ENCODE peak calls at places on chromosomes 4 and X, in five cellular contexts. One of them, this sample, is unnamed.
A peak's percentile ranks its signal among the peaks of the same experiment; 100 is the strongest.

GRCh38 chrX:107503996-107504395 is 54.5 kb downstream of the FRMPD3 start:
- DNase-seq in H1: no peak
- DNase-seq in HepG2: no peak
- DNase-seq in GM12878: no peak
- DNase-seq in WTC11: no peak
- DNase-seq in this sample: no peak

GRCh38 chr4:76589872-76590846 is 155.1 kb downstream of the SHROOM3 start:
- DNase-seq in WTC11: peak; percentile 88
- DNase-seq in GM12878: no peak
- DNase-seq in H1: peak; percentile 85
- DNase-seq in HepG2: peak; percentile 52
- DNase-seq in this sample: no peak

GRCh38 chrX:39619182-39620009 is 478.4 kb downstream of the BCOR start:
- DNase-seq in H1: no peak
- DNase-seq in GM12878: no peak
- DNase-seq in WTC11: no peak
- DNase-seq in HepG2: no peak
- DNase-seq in this sample: peak; percentile 64

GRCh38 chr4:125440814-125441213 is 126.1 kb downstream of the FAT4 start:
- DNase-seq in WTC11: no peak
- DNase-seq in H1: no peak
- DNase-seq in HepG2: no peak
- DNase-seq in GM12878: no peak
- DNase-seq in this sample: no peak

GRCh38 chrX:67953658-67954057 is 409.8 kb downstream of the AR start:
- DNase-seq in WTC11: no peak
- DNase-seq in H1: no peak
- DNase-seq in HepG2: no peak
- DNase-seq in GM12878: no peak
- DNase-seq in this sample: no peak

GRCh38 chrX:87900320-87900908 is 382.8 kb downstream of the KLHL4 start:
- DNase-seq in H1: no peak
- DNase-seq in GM12878: peak; percentile 50
- DNase-seq in WTC11: no peak
- DNase-seq in HepG2: no peak
- DNase-seq in this sample: no peak

GRCh38 chrX:10828640-10829039 is 208.3 kb upstream of the MID1 start:
- DNase-seq in WTC11: no peak
- DNase-seq in H1: no peak
- DNase-seq in GM12878: no peak
- DNase-seq in HepG2: no peak
- DNase-seq in this sample: no peak

GRCh38 chr4:124943938-124944337 is 231.4 kb upstream of the ANKRD50 start:
- DNase-seq in GM12878: no peak
- DNase-seq in H1: peak; percentile 2
- DNase-seq in HepG2: no peak
- DNase-seq in WTC11: no peak
- DNase-seq in this sample: no peak

GRCh38 chr4:128388352-128388630 is 100.7 kb upstream of the PGRMC2 start:
- DNase-seq in GM12878: no peak
- DNase-seq in WTC11: no peak
- DNase-seq in H1: no peak
- DNase-seq in HepG2: no peak
- DNase-seq in this sample: no peak

GRCh38 chr4:19381068-19381467 is 870.6 kb upstream of the SLIT2 start:
- DNase-seq in HepG2: no peak
- DNase-seq in GM12878: no peak
- DNase-seq in WTC11: no peak
- DNase-seq in H1: no peak
- DNase-seq in this sample: no peak

GRCh38 chr4:119136541-119136940 is 909 bp downstream of the MYOZ2 start:
- DNase-seq in WTC11: no peak
- DNase-seq in HepG2: no peak
- DNase-seq in H1: no peak
- DNase-seq in GM12878: no peak
- DNase-seq in this sample: no peak

GRCh38 chr4:28313729-28314713 is 1453.4 kb downstream of the STIM2 start:
- DNase-seq in HepG2: no peak
- DNase-seq in H1: no peak
- DNase-seq in GM12878: no peak
- DNase-seq in WTC11: no peak
- DNase-seq in this sample: no peak

GRCh38 chrX:65509400-65509799 is 25.2 kb downstream of the LAS1L start:
- DNase-seq in WTC11: no peak
- DNase-seq in GM12878: no peak
- DNase-seq in H1: no peak
- DNase-seq in HepG2: no peak
- DNase-seq in this sample: no peak

GRCh38 chr4:16225996-16226815 is at the start of gene TAPT1:
- DNase-seq in H1: no peak
- DNase-seq in GM12878: no peak
- DNase-seq in HepG2: no peak
- DNase-seq in WTC11: peak; percentile 74
- DNase-seq in this sample: peak; percentile 83

GRCh38 chr4:113657834-113658233 is 103.7 kb downstream of the CAMK2D start:
- DNase-seq in GM12878: no peak
- DNase-seq in WTC11: no peak
- DNase-seq in H1: no peak
- DNase-seq in HepG2: no peak
- DNase-seq in this sample: no peak

GRCh38 chr4:78650106-78651021 is 98.8 kb downstream of the ANXA3 start:
- DNase-seq in HepG2: no peak
- DNase-seq in H1: no peak
- DNase-seq in WTC11: no peak
- DNase-seq in GM12878: no peak
- DNase-seq in this sample: peak; percentile 65

GRCh38 chr4:164734476-164734875 is 19.5 kb upstream of the SMIM31 start:
- DNase-seq in H1: no peak
- DNase-seq in HepG2: no peak
- DNase-seq in GM12878: no peak
- DNase-seq in WTC11: no peak
- DNase-seq in this sample: peak; percentile 1

GRCh38 chr4:112152496-112152895 is 7.2 kb downstream of the FAM241A start:
- DNase-seq in HepG2: no peak
- DNase-seq in WTC11: no peak
- DNase-seq in H1: no peak
- DNase-seq in GM12878: no peak
- DNase-seq in this sample: no peak

GRCh38 chr4:152032722-152033131 is 271.9 kb upstream of the GATB start:
- DNase-seq in WTC11: no peak
- DNase-seq in HepG2: no peak
- DNase-seq in GM12878: no peak
- DNase-seq in H1: no peak
- DNase-seq in this sample: no peak

GRCh38 chr4:105619193-105619931 is 66.9 kb downstream of the ARHGEF38 start:
- DNase-seq in H1: no peak
- DNase-seq in HepG2: no peak
- DNase-seq in GM12878: no peak
- DNase-seq in WTC11: no peak
- DNase-seq in this sample: no peak

GRCh38 chr4:65559270-65559669 is 111.0 kb downstream of the EPHA5 start:
- DNase-seq in H1: no peak
- DNase-seq in WTC11: peak; percentile 13
- DNase-seq in HepG2: no peak
- DNase-seq in GM12878: no peak
- DNase-seq in this sample: no peak
- TF ChIP-seq CTCF in H1: no peak
- TF ChIP-seq CTCF in WTC11: no peak
- TF ChIP-seq CTCF in HepG2: no peak
- TF ChIP-seq CTCF in GM12878: no peak
- TF ChIP-seq CTCF in this sample: no peak

GRCh38 chrX:78659955-78660354 is 827 bp upstream of the RTL3 start:
- DNase-seq in GM12878: no peak
- DNase-seq in HepG2: no peak
- DNase-seq in WTC11: no peak
- DNase-seq in H1: no peak
- DNase-seq in this sample: no peak

GRCh38 chrX:78652971-78653822 is 5.9 kb downstream of the RTL3 start:
- DNase-seq in HepG2: peak; percentile 73
- DNase-seq in GM12878: no peak
- DNase-seq in WTC11: no peak
- DNase-seq in H1: no peak
- DNase-seq in this sample: no peak

GRCh38 chrX:78655642-78656041 is 3.5 kb downstream of the RTL3 start:
- DNase-seq in H1: no peak
- DNase-seq in GM12878: no peak
- DNase-seq in HepG2: no peak
- DNase-seq in WTC11: no peak
- DNase-seq in this sample: no peak

DNA sequence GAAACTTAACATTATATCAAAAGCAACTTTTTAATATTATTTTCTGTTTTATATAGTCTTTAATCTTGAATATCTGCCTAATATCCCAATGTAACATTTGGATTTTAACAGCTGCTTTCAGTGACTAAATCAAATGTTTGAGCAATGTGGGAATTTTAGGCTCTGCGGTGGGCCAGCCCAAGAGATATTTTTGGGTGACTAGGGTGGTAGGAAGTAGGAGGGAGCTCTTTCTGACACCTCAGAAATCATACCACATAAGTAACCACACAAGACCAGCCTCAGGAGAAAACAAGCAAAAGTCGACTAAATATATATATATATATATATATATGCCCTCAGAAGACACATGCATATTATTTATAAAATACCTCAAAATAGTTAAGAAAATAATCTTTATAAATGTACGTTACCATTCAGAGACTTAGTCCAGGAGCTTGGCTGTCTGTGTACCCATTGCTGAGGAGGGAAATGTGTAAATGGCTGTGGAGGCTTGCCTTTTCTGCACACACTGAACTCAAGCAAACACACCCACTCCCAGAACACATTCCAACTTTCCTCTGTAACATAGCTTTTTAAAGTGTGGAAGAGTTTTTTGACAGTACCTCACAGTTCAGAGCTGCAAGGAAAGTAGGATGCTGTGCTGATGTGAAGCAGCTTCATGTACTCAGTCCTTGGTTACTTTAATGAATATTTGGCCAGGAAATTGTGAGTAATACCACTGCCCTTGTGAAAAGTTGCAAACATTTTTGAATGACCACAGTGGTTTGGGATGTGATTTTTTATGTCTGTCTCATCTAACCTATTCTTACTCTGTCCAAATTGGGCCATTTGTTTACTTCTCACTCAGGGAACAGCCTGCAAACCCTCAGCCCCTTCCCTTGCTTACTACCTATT is at the start of gene RTL3:
- DNase-seq in WTC11: no peak
- DNase-seq in H1: no peak
- DNase-seq in HepG2: no peak
- DNase-seq in GM12878: no peak
- DNase-seq in this sample: no peak
- TF ChIP-seq ATF2 in WTC11: no peak
- TF ChIP-seq ATF2 in H1: no peak
- TF ChIP-seq ATF2 in HepG2: no peak
- TF ChIP-seq ATF2 in GM12878: no peak
- TF ChIP-seq ATF2 in this sample: no peak

GRCh38 chr4:131302108-131302507 is 1847.0 kb upstream of the PCDH10 start:
- DNase-seq in GM12878: no peak
- DNase-seq in H1: peak; percentile 3
- DNase-seq in WTC11: no peak
- DNase-seq in HepG2: peak; percentile 2
- DNase-seq in this sample: no peak
- TF ChIP-seq CTCF in GM12878: no peak
- TF ChIP-seq CTCF in H1: peak; percentile 38
- TF ChIP-seq CTCF in WTC11: no peak
- TF ChIP-seq CTCF in HepG2: peak; percentile 21
- TF ChIP-seq CTCF in this sample: no peak

DNA sequence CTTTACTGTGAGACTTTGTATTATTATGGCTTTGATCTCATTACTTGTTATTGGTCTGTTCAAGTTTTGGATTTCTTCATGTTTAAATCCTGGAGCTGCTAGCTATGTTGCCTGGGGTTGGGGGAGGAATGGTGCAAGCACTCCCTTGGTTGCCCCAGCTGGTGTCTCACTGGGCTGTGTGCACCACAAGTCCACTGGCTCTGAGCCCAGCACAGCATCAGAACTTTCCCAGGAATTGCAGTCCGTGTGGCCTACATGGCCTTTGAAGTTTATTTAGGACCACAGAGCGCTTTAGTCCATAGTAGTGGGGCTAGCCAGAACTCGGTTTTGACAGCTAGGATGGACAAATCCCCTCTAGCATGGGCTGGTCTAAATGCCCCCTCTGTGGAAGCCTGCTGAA is 278.8 kb upstream of the RPS6KA3 start:
- DNase-seq in H1: no peak
- DNase-seq in HepG2: no peak
- DNase-seq in WTC11: no peak
- DNase-seq in GM12878: no peak
- DNase-seq in this sample: no peak
- TF ChIP-seq ATF2 in H1: no peak
- TF ChIP-seq ATF2 in HepG2: no peak
- TF ChIP-seq ATF2 in WTC11: no peak
- TF ChIP-seq ATF2 in GM12878: no peak
- TF ChIP-seq ATF2 in this sample: no peak

GRCh38 chr4:9916346-9916745 is 105.0 kb downstream of the SLC2A9 start:
- DNase-seq in WTC11: no peak
- DNase-seq in GM12878: no peak
- DNase-seq in HepG2: no peak
- DNase-seq in H1: no peak
- DNase-seq in this sample: no peak

GRCh38 chr4:9916937-9917336 is 104.4 kb downstream of the SLC2A9 start:
- DNase-seq in H1: no peak
- DNase-seq in HepG2: no peak
- DNase-seq in GM12878: no peak
- DNase-seq in WTC11: no peak
- DNase-seq in this sample: no peak

GRCh38 chr4:9918475-9918874 is 102.8 kb downstream of the SLC2A9 start:
- DNase-seq in GM12878: no peak
- DNase-seq in WTC11: no peak
- DNase-seq in HepG2: no peak
- DNase-seq in H1: no peak
- DNase-seq in this sample: no peak

GRCh38 chr4:9919047-9919446 is 102.2 kb downstream of the SLC2A9 start:
- DNase-seq in HepG2: no peak
- DNase-seq in GM12878: no peak
- DNase-seq in H1: no peak
- DNase-seq in WTC11: peak; percentile 41
- DNase-seq in this sample: no peak

DNA sequence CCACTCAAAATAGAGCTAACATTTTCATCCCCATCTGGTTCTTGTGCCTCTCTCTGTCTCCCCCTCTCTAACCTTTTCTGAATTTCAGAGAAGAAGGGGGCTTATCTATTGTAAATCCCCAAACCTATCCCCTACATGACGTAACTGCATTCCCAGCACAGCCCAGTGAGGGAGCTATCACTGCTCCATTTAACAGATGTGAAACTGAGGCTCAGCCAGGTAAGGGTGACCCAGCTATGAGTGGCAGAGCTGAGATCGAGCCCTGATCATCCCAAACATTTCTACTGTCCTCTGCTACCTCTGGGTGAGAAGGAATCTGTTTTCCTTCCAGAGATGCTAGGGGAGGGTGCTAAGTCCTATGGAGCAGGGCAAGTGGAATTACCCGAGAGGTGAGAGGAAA is 107.5 kb downstream of the SLC2A9 start:
- DNase-seq in WTC11: no peak
- DNase-seq in H1: no peak
- DNase-seq in GM12878: no peak
- DNase-seq in HepG2: no peak
- DNase-seq in this sample: no peak
- TF ChIP-seq CTCF in WTC11: no peak
- TF ChIP-seq CTCF in H1: no peak
- TF ChIP-seq CTCF in GM12878: no peak
- TF ChIP-seq CTCF in HepG2: no peak
- TF ChIP-seq CTCF in this sample: no peak

GRCh38 chr4:56324011-56324610 is 63.2 kb downstream of the AASDH start:
- DNase-seq in GM12878: no peak
- DNase-seq in H1: no peak
- DNase-seq in HepG2: no peak
- DNase-seq in WTC11: no peak
- DNase-seq in this sample: no peak
- TF ChIP-seq ATF2 in GM12878: no peak
- TF ChIP-seq ATF2 in H1: no peak
- TF ChIP-seq ATF2 in HepG2: no peak
- TF ChIP-seq ATF2 in WTC11: no peak
- TF ChIP-seq ATF2 in this sample: no peak